ENCODE peak calls at places on chromosomes 3 and 15, in five cellular contexts. One of them, this sample, is unnamed.
A peak's percentile ranks its signal among the peaks of the same experiment; 100 is the strongest.

GRCh38 chr15:69140306-69140705 is 20.1 kb upstream of the GLCE start:
- DNase-seq in spleen: no peak
- DNase-seq in cardiac muscle cell: no peak
- DNase-seq in PC-9: no peak
- DNase-seq in upper lobe of right lung: no peak
- DNase-seq in this sample: no peak

GRCh38 chr3:189937302-189938255 is 183.1 kb downstream of the P3H2 start:
- DNase-seq in PC-9: peak; percentile 100
- DNase-seq in upper lobe of right lung: no peak
- DNase-seq in cardiac muscle cell: no peak
- DNase-seq in spleen: no peak
- DNase-seq in this sample: no peak

GRCh38 chr15:70777156-70777926 is 14.0 kb upstream of the UACA start:
- DNase-seq in spleen: no peak
- DNase-seq in upper lobe of right lung: no peak
- DNase-seq in PC-9: no peak
- DNase-seq in cardiac muscle cell: no peak
- DNase-seq in this sample: no peak

GRCh38 chr15:83733206-83733605 is 79.3 kb downstream of the ADAMTSL3 start:
- DNase-seq in PC-9: peak; percentile 89
- DNase-seq in spleen: no peak
- DNase-seq in cardiac muscle cell: no peak
- DNase-seq in upper lobe of right lung: no peak
- DNase-seq in this sample: no peak

GRCh38 chr3:107184375-107184774 is 192.9 kb upstream of the CCDC54 start:
- DNase-seq in spleen: no peak
- DNase-seq in cardiac muscle cell: no peak
- DNase-seq in PC-9: no peak
- DNase-seq in upper lobe of right lung: no peak
- DNase-seq in this sample: no peak

GRCh38 chr3:60463655-60464054 is 787.6 kb downstream of the FHIT start:
- DNase-seq in spleen: no peak
- DNase-seq in PC-9: no peak
- DNase-seq in upper lobe of right lung: no peak
- DNase-seq in cardiac muscle cell: no peak
- DNase-seq in this sample: no peak

GRCh38 chr3:132730891-132731580 is 8.8 kb upstream of the NPHP3 start:
- DNase-seq in spleen: no peak
- DNase-seq in PC-9: no peak
- DNase-seq in cardiac muscle cell: peak; percentile 58
- DNase-seq in upper lobe of right lung: no peak
- DNase-seq in this sample: peak; percentile 21

GRCh38 chr3:192906940-192907339 is 10.7 kb downstream of the MB21D2 start:
- DNase-seq in cardiac muscle cell: no peak
- DNase-seq in spleen: no peak
- DNase-seq in upper lobe of right lung: no peak
- DNase-seq in PC-9: peak; percentile 84
- DNase-seq in this sample: no peak

GRCh38 chr3:27737091-27737490 is 15.0 kb upstream of the EOMES start:
- DNase-seq in spleen: no peak
- DNase-seq in PC-9: no peak
- DNase-seq in cardiac muscle cell: no peak
- DNase-seq in upper lobe of right lung: no peak
- DNase-seq in this sample: no peak

GRCh38 chr3:30538787-30539186 is 67.6 kb upstream of the TGFBR2 start:
- DNase-seq in upper lobe of right lung: no peak
- DNase-seq in PC-9: peak; percentile 93
- DNase-seq in spleen: no peak
- DNase-seq in cardiac muscle cell: no peak
- DNase-seq in this sample: no peak

GRCh38 chr15:79265167-79265566 is 17.4 kb upstream of the ANKRD34C start:
- DNase-seq in PC-9: peak; percentile 72
- DNase-seq in spleen: no peak
- DNase-seq in cardiac muscle cell: no peak
- DNase-seq in upper lobe of right lung: no peak
- DNase-seq in this sample: no peak

GRCh38 chr15:57387011-57387410 is 10.7 kb downstream of the CGNL1 start:
- DNase-seq in cardiac muscle cell: no peak
- DNase-seq in PC-9: no peak
- DNase-seq in spleen: no peak
- DNase-seq in upper lobe of right lung: no peak
- DNase-seq in this sample: no peak

GRCh38 chr3:186162221-186162620 is 53.3 kb upstream of the ETV5 start:
- DNase-seq in cardiac muscle cell: no peak
- DNase-seq in upper lobe of right lung: peak; percentile 68
- DNase-seq in PC-9: no peak
- DNase-seq in spleen: no peak
- DNase-seq in this sample: no peak

GRCh38 chr3:15982667-15983145 is 184.9 kb upstream of the ANKRD28 start:
- DNase-seq in cardiac muscle cell: no peak
- DNase-seq in spleen: no peak
- DNase-seq in upper lobe of right lung: no peak
- DNase-seq in PC-9: peak; percentile 88
- DNase-seq in this sample: peak; percentile 24

GRCh38 chr3:128464188-128464587 is 2.5 kb downstream of the DNAJB8 start:
- DNase-seq in cardiac muscle cell: no peak
- DNase-seq in upper lobe of right lung: no peak
- DNase-seq in spleen: no peak
- DNase-seq in PC-9: no peak
- DNase-seq in this sample: no peak

GRCh38 chr15:25543156-25543555 is 104.3 kb upstream of the UBE3A start:
- DNase-seq in upper lobe of right lung: no peak
- DNase-seq in cardiac muscle cell: peak; percentile 64
- DNase-seq in spleen: no peak
- DNase-seq in PC-9: no peak
- DNase-seq in this sample: no peak

GRCh38 chr3:159273608-159274007 is 471.8 kb downstream of the MFSD1 start:
- DNase-seq in cardiac muscle cell: peak; percentile 87
- DNase-seq in PC-9: no peak
- DNase-seq in spleen: no peak
- DNase-seq in upper lobe of right lung: no peak
- DNase-seq in this sample: peak; percentile 60

GRCh38 chr15:51874751-51875644 is 45.5 kb downstream of the TMOD3 start:
- DNase-seq in cardiac muscle cell: no peak
- DNase-seq in spleen: no peak
- DNase-seq in upper lobe of right lung: no peak
- DNase-seq in PC-9: peak; percentile 96
- DNase-seq in this sample: no peak

GRCh38 chr3:42451546-42452230 is 41.3 kb upstream of the LYZL4 start:
- DNase-seq in spleen: peak; percentile 77
- DNase-seq in cardiac muscle cell: no peak
- DNase-seq in upper lobe of right lung: no peak
- DNase-seq in PC-9: no peak
- DNase-seq in this sample: peak; percentile 56

DNA sequence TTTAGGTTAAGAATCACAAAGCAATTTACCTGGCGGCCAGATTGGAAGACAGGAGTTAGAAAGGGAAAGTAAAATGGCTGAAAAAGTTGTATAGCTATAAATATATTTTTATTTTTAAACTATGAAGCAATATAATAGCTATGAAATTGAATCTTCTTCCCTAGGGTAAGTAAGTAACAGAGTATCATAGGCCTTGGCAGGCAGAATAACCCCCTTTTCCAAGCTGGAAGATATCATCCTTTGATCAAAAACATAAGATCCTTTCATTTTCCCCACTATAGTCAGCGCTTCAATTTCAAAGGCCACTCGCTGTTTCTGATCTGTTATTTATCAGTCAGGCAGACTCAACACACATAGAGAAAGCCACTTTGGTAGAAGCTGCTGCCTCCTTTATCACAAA is 74.1 kb upstream of the UBE2E2 start:
- DNase-seq in PC-9: no peak
- DNase-seq in upper lobe of right lung: no peak
- DNase-seq in spleen: no peak
- DNase-seq in cardiac muscle cell: no peak
- DNase-seq in this sample: no peak
- H3K4me3 ChIP-seq in PC-9: peak overlapping the region; percentile 45
- H3K4me3 ChIP-seq in upper lobe of right lung: no peak overlapping the region
- H3K4me3 ChIP-seq in spleen: no peak overlapping the region
- H3K4me3 ChIP-seq in cardiac muscle cell: no peak overlapping the region
- H3K4me3 ChIP-seq in this sample: no peak overlapping the region

GRCh38 chr3:37143821-37144220 is 30.6 kb downstream of the LRRFIP2 start:
- DNase-seq in spleen: no peak
- DNase-seq in upper lobe of right lung: no peak
- DNase-seq in PC-9: no peak
- DNase-seq in cardiac muscle cell: no peak
- DNase-seq in this sample: no peak

GRCh38 chr3:37148208-37148607 is 26.2 kb downstream of the LRRFIP2 start:
- DNase-seq in upper lobe of right lung: no peak
- DNase-seq in spleen: no peak
- DNase-seq in PC-9: no peak
- DNase-seq in cardiac muscle cell: no peak
- DNase-seq in this sample: no peak

GRCh38 chr3:37147676-37148075 is 26.7 kb downstream of the LRRFIP2 start:
- DNase-seq in upper lobe of right lung: no peak
- DNase-seq in spleen: no peak
- DNase-seq in cardiac muscle cell: no peak
- DNase-seq in PC-9: no peak
- DNase-seq in this sample: no peak

GRCh38 chr3:37144806-37145205 is 29.6 kb downstream of the LRRFIP2 start:
- DNase-seq in cardiac muscle cell: no peak
- DNase-seq in spleen: no peak
- DNase-seq in upper lobe of right lung: no peak
- DNase-seq in PC-9: peak; percentile 63
- DNase-seq in this sample: no peak

DNA sequence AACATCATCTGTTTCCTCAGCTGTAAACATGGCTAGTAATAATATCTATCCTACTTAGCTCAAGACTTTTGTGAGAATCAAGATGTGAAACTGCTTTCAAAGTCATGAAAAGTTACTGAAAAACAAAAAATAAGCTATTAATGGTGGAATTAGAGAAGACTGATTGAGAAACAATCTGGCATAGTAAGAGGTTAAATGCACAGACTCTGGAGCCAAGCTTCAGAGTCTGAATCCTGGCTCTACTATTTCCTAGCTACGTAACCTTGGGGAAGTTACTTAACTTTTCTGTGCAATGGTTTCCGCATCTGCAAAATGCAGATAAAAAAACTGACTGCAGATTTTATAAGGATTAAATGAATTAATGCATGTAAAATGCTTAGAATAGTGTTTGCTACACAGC is 28.8 kb downstream of the LRRFIP2 start:
- DNase-seq in upper lobe of right lung: no peak
- DNase-seq in spleen: no peak
- DNase-seq in cardiac muscle cell: no peak
- DNase-seq in PC-9: no peak
- DNase-seq in this sample: no peak
- H3K4me1 ChIP-seq in upper lobe of right lung: peaks cover 24% of the 10 kb centered on the region
- H3K4me1 ChIP-seq in spleen: peaks cover 44% of the 10 kb centered on the region
- H3K4me1 ChIP-seq in cardiac muscle cell: no peaks in the 10 kb centered on the region
- H3K4me1 ChIP-seq in PC-9: peaks cover 11% of the 10 kb centered on the region
- H3K4me1 ChIP-seq in this sample: peaks cover 65% of the 10 kb centered on the region

GRCh38 chr3:108589998-108590323 is 439 bp downstream of the DZIP3 start:
- DNase-seq in spleen: no peak
- DNase-seq in upper lobe of right lung: no peak
- DNase-seq in cardiac muscle cell: no peak
- DNase-seq in PC-9: no peak
- DNase-seq in this sample: no peak
- TF ChIP-seq CTCF in spleen: no peak
- TF ChIP-seq CTCF in upper lobe of right lung: no peak
- TF ChIP-seq CTCF in cardiac muscle cell: no peak
- TF ChIP-seq CTCF in PC-9: no peak
- TF ChIP-seq CTCF in this sample: no peak

GRCh38 chr3:52518723-52519444 is 14.8 kb downstream of the NT5DC2 start:
- DNase-seq in spleen: no peak
- DNase-seq in PC-9: no peak
- DNase-seq in cardiac muscle cell: no peak
- DNase-seq in upper lobe of right lung: peak; percentile 78
- DNase-seq in this sample: no peak
- H3K4me3 ChIP-seq in spleen: no peak overlapping the region
- H3K4me3 ChIP-seq in PC-9: no peak overlapping the region
- H3K4me3 ChIP-seq in cardiac muscle cell: no peak overlapping the region
- H3K4me3 ChIP-seq in upper lobe of right lung: peak overlapping the region; percentile 19
- H3K4me3 ChIP-seq in this sample: no peak overlapping the region

DNA sequence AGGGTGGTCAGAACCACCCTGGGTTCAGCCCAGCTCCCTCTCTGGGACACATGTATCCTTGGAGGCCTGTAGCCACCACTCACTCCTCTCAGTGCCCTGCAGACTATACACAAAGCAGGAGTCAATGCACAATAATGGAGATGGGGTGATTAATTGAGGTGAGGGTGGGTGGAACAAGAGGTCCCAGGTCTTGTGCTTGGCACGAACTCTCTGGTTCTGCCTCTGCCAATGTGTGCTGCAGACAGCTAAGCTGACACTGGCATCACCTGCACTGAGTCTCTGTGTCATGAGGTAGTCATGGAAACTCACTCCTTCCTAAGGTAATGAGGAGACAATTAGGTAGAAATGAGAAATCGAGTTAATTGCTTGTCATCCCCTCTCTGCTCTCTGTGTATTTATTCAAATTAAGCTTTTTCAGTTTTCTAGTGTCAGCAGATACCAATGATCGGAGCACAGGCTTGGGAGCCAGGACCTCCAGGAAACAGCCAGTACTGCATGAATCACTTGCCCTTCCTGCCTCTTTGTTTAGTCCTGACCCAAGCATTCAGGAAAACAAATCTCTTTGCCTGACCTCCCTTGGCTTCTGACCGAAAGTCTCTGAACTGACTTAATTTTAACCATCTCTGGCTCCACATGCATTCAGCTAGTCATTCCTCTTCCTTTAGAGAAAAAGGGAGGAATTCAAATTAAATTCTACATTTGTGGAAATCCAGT is 56.7 kb downstream of the DRD3 start:
- DNase-seq in PC-9: no peak
- DNase-seq in upper lobe of right lung: no peak
- DNase-seq in cardiac muscle cell: no peak
- DNase-seq in spleen: no peak
- DNase-seq in this sample: no peak
- H3K4me1 ChIP-seq in PC-9: no peaks in the 10 kb centered on the region
- H3K4me1 ChIP-seq in upper lobe of right lung: peaks cover 12% of the 10 kb centered on the region
- H3K4me1 ChIP-seq in cardiac muscle cell: peaks cover 6% of the 10 kb centered on the region
- H3K4me1 ChIP-seq in spleen: peaks cover 6% of the 10 kb centered on the region
- H3K4me1 ChIP-seq in this sample: peaks cover 6% of the 10 kb centered on the region

GRCh38 chr3:64687781-64688515 is at the start of gene ADAMTS9:
- DNase-seq in PC-9: peak; percentile 40
- DNase-seq in cardiac muscle cell: peak; percentile 91
- DNase-seq in upper lobe of right lung: peak; percentile 88
- DNase-seq in spleen: peak; percentile 82
- DNase-seq in this sample: peak; percentile 89
- TF ChIP-seq CTCF in PC-9: no peak
- TF ChIP-seq CTCF in cardiac muscle cell: peak; percentile 4
- TF ChIP-seq CTCF in upper lobe of right lung: no peak
- TF ChIP-seq CTCF in spleen: no peak
- TF ChIP-seq CTCF in this sample: no peak

GRCh38 chr15:74788042-74788715 is 6.3 kb downstream of the CSK start:
- DNase-seq in upper lobe of right lung: no peak
- DNase-seq in PC-9: no peak
- DNase-seq in spleen: peak; percentile 78
- DNase-seq in cardiac muscle cell: no peak
- DNase-seq in this sample: no peak
- H3K4me3 ChIP-seq in upper lobe of right lung: peak overlapping the region; percentile 29
- H3K4me3 ChIP-seq in PC-9: no peak overlapping the region
- H3K4me3 ChIP-seq in spleen: peak overlapping the region; percentile 50
- H3K4me3 ChIP-seq in cardiac muscle cell: no peak overlapping the region
- H3K4me3 ChIP-seq in this sample: no peak overlapping the region

This sample was measured in heart right ventricle.